ENCODE peak calls at places on chromosome 12, in five cellular contexts. One of them, this sample, is unnamed.
A peak's percentile ranks its signal among the peaks of the same experiment; 100 is the strongest.

GRCh38 chr12:3670083-3670620 is 82.8 kb downstream of the CRACR2A start:
- DNase-seq in IMR-90: peak; percentile 51
- DNase-seq in H1: no peak
- DNase-seq in neuronal stem cell: no peak
- DNase-seq in mesenchymal stem cell: no peak
- DNase-seq in this sample: no peak

GRCh38 chr12:52182898-52183543 is 8.8 kb downstream of the KRT80 start:
- DNase-seq in IMR-90: peak; percentile 59
- DNase-seq in H1: no peak
- DNase-seq in neuronal stem cell: no peak
- DNase-seq in mesenchymal stem cell: peak; percentile 59
- DNase-seq in this sample: no peak

GRCh38 chr12:59808317-59808910 is 212.6 kb downstream of the SLC16A7 start:
- DNase-seq in IMR-90: peak; percentile 41
- DNase-seq in H1: no peak
- DNase-seq in neuronal stem cell: peak; percentile 6
- DNase-seq in mesenchymal stem cell: peak; percentile 50
- DNase-seq in this sample: no peak

GRCh38 chr12:110079477-110080400 is 31.4 kb upstream of the C12orf76 start:
- DNase-seq in IMR-90: peak; percentile 39
- DNase-seq in H1: no peak
- DNase-seq in neuronal stem cell: no peak
- DNase-seq in mesenchymal stem cell: peak; percentile 93
- DNase-seq in this sample: no peak

GRCh38 chr12:11600199-11600598 is 49.3 kb upstream of the ETV6 start:
- DNase-seq in IMR-90: no peak
- DNase-seq in H1: no peak
- DNase-seq in neuronal stem cell: no peak
- DNase-seq in mesenchymal stem cell: no peak
- DNase-seq in this sample: no peak

GRCh38 chr12:131152587-131152986 is 198.9 kb downstream of the ADGRD1 start:
- DNase-seq in IMR-90: no peak
- DNase-seq in H1: no peak
- DNase-seq in neuronal stem cell: no peak
- DNase-seq in mesenchymal stem cell: no peak
- DNase-seq in this sample: no peak

GRCh38 chr12:75870878-75871277 is 160.7 kb downstream of the PHLDA1 start:
- DNase-seq in IMR-90: peak; percentile 61
- DNase-seq in H1: no peak
- DNase-seq in neuronal stem cell: no peak
- DNase-seq in mesenchymal stem cell: peak; percentile 46
- DNase-seq in this sample: no peak

GRCh38 chr12:69239922-69240624 is 704 bp downstream of the CPSF6 start:
- DNase-seq in IMR-90: peak; percentile 15
- DNase-seq in H1: peak; percentile 67
- DNase-seq in neuronal stem cell: peak; percentile 39
- DNase-seq in mesenchymal stem cell: peak; percentile 43
- DNase-seq in this sample: peak; percentile 56

GRCh38 chr12:82841379-82841778 is 154.7 kb downstream of the TMTC2 start:
- DNase-seq in IMR-90: no peak
- DNase-seq in H1: no peak
- DNase-seq in neuronal stem cell: no peak
- DNase-seq in mesenchymal stem cell: no peak
- DNase-seq in this sample: no peak

GRCh38 chr12:4975574-4975973 is 65.9 kb downstream of the KCNA1 start:
- DNase-seq in IMR-90: no peak
- DNase-seq in H1: peak; percentile 51
- DNase-seq in neuronal stem cell: no peak
- DNase-seq in mesenchymal stem cell: no peak
- DNase-seq in this sample: peak; percentile 84

GRCh38 chr12:123799227-123799626 is 37.1 kb downstream of the DNAH10 start:
- DNase-seq in IMR-90: no peak
- DNase-seq in H1: no peak
- DNase-seq in neuronal stem cell: no peak
- DNase-seq in mesenchymal stem cell: no peak
- DNase-seq in this sample: no peak

GRCh38 chr12:122659579-122659978 is 43.6 kb downstream of the HCAR2 start:
- DNase-seq in IMR-90: no peak
- DNase-seq in H1: no peak
- DNase-seq in neuronal stem cell: no peak
- DNase-seq in mesenchymal stem cell: peak; percentile 46
- DNase-seq in this sample: no peak

GRCh38 chr12:39532448-39532847 is 87.2 kb downstream of the ABCD2 start:
- DNase-seq in IMR-90: no peak
- DNase-seq in H1: no peak
- DNase-seq in neuronal stem cell: no peak
- DNase-seq in mesenchymal stem cell: no peak
- DNase-seq in this sample: no peak

GRCh38 chr12:113220593-113221180 is 577 bp upstream of the TPCN1 start:
- DNase-seq in IMR-90: no peak
- DNase-seq in H1: no peak
- DNase-seq in neuronal stem cell: no peak
- DNase-seq in mesenchymal stem cell: no peak
- DNase-seq in this sample: no peak

GRCh38 chr12:120540445-120540844 is 6.3 kb downstream of the RNF10 start:
- DNase-seq in IMR-90: peak; percentile 45
- DNase-seq in H1: no peak
- DNase-seq in neuronal stem cell: no peak
- DNase-seq in mesenchymal stem cell: peak; percentile 50
- DNase-seq in this sample: no peak

GRCh38 chr12:16361142-16361783 is 13.8 kb downstream of the MGST1 start:
- DNase-seq in IMR-90: no peak
- DNase-seq in H1: no peak
- DNase-seq in neuronal stem cell: no peak
- DNase-seq in mesenchymal stem cell: no peak
- DNase-seq in this sample: no peak

GRCh38 chr12:1796515-1797010 is 23.8 kb upstream of the LRTM2 start:
- DNase-seq in IMR-90: no peak
- DNase-seq in H1: peak; percentile 61
- DNase-seq in neuronal stem cell: no peak
- DNase-seq in mesenchymal stem cell: no peak
- DNase-seq in this sample: peak; percentile 51

GRCh38 chr12:124493809-124494750 is 73.3 kb downstream of the NCOR2 start:
- DNase-seq in IMR-90: no peak
- DNase-seq in H1: no peak
- DNase-seq in neuronal stem cell: no peak
- DNase-seq in mesenchymal stem cell: no peak
- DNase-seq in this sample: no peak

GRCh38 chr12:15788266-15789214 is 648 bp downstream of the EPS8 start:
- DNase-seq in IMR-90: peak; percentile 45
- DNase-seq in H1: no peak
- DNase-seq in neuronal stem cell: peak; percentile 14
- DNase-seq in mesenchymal stem cell: peak; percentile 64
- DNase-seq in this sample: peak; percentile 69

GRCh38 chr12:25959069-25959961 is 833 bp downstream of the RASSF8 start:
- DNase-seq in IMR-90: peak; percentile 85
- DNase-seq in H1: peak; percentile 63
- DNase-seq in neuronal stem cell: no peak
- DNase-seq in mesenchymal stem cell: peak; percentile 87
- DNase-seq in this sample: peak; percentile 59

GRCh38 chr12:116980083-116980482 is 69.3 kb downstream of the FBXW8 start:
- DNase-seq in IMR-90: no peak
- DNase-seq in H1: no peak
- DNase-seq in neuronal stem cell: no peak
- DNase-seq in mesenchymal stem cell: no peak
- DNase-seq in this sample: no peak
- H4K91ac ChIP-seq in IMR-90: no peak overlapping the region
- H4K91ac ChIP-seq in H1: no peak overlapping the region
- H4K91ac ChIP-seq in neuronal stem cell: no peak overlapping the region
- H4K91ac ChIP-seq in mesenchymal stem cell: no peak overlapping the region
- H4K91ac ChIP-seq in this sample: no peak overlapping the region

GRCh38 chr12:66516133-66516532 is 162.7 kb downstream of the GRIP1 start:
- DNase-seq in IMR-90: no peak
- DNase-seq in H1: no peak
- DNase-seq in neuronal stem cell: no peak
- DNase-seq in mesenchymal stem cell: peak; percentile 2
- DNase-seq in this sample: no peak
- H2BK15ac ChIP-seq in IMR-90: no peak overlapping the region
- H2BK15ac ChIP-seq in H1: no peak overlapping the region
- H2BK15ac ChIP-seq in neuronal stem cell: no peak overlapping the region
- H2BK15ac ChIP-seq in mesenchymal stem cell: no peak overlapping the region
- H2BK15ac ChIP-seq in this sample: no peak overlapping the region

DNA sequence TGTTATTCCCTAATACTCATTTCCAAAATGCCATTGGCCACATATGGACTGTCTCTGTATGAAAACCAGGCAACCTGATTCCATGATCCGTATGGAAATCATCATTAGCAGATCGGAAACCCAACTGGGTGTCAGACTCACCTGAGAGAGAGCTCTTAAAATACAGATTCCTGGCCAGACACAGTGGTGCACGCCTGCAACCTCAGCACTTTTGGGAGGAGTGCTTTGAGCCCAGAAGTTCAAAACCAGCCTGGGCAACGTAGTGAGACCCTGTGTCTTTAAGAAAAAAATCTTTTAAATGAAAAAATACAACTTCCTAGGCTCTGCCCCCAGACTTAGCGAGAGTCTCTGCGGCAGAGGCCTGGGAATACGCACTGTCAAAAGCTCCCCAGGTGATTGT is 37.4 kb downstream of the PLXNC1 start:
- DNase-seq in IMR-90: no peak
- DNase-seq in H1: no peak
- DNase-seq in neuronal stem cell: no peak
- DNase-seq in mesenchymal stem cell: no peak
- DNase-seq in this sample: no peak
- H3K14ac ChIP-seq in IMR-90: no peak overlapping the region
- H3K14ac ChIP-seq in H1: no peak overlapping the region
- H3K14ac ChIP-seq in neuronal stem cell: no peak overlapping the region
- H3K14ac ChIP-seq in mesenchymal stem cell: no peak overlapping the region
- H3K14ac ChIP-seq in this sample: no peak overlapping the region

GRCh38 chr12:132492951-132493350 is 3.0 kb downstream of the FBRSL1 start:
- DNase-seq in IMR-90: no peak
- DNase-seq in H1: no peak
- DNase-seq in neuronal stem cell: no peak
- DNase-seq in mesenchymal stem cell: no peak
- DNase-seq in this sample: no peak
- H4K91ac ChIP-seq in IMR-90: no peak overlapping the region
- H4K91ac ChIP-seq in H1: no peak overlapping the region
- H4K91ac ChIP-seq in neuronal stem cell: no peak overlapping the region
- H4K91ac ChIP-seq in mesenchymal stem cell: no peak overlapping the region
- H4K91ac ChIP-seq in this sample: no peak overlapping the region

DNA sequence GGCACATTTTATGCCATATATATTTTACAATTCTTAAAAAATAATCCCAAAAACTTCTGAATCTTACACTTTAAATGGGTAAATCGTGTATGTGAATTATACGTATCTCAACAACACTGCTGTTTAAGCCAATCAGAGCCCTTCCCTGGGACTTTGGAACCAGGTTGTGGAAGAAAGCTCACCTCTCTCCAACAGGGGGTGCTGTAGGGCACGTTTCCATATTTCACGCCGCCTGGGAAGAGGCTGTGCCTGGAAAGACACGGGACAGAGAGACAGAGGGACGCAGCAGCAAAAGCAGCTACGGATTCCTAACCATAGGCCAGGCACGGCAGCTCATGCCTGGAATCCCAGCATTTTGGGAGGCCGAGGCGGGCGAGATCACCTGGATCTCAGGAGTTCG is 29.4 kb upstream of the FBRSL1 start:
- DNase-seq in IMR-90: no peak
- DNase-seq in H1: peak; percentile 75
- DNase-seq in neuronal stem cell: no peak
- DNase-seq in mesenchymal stem cell: no peak
- DNase-seq in this sample: no peak
- H2BK15ac ChIP-seq in IMR-90: no peak overlapping the region
- H2BK15ac ChIP-seq in H1: no peak overlapping the region
- H2BK15ac ChIP-seq in neuronal stem cell: no peak overlapping the region
- H2BK15ac ChIP-seq in mesenchymal stem cell: no peak overlapping the region
- H2BK15ac ChIP-seq in this sample: no peak overlapping the region

GRCh38 chr12:49808686-49809368 is 19.4 kb downstream of the NCKAP5L start:
- DNase-seq in IMR-90: peak; percentile 19
- DNase-seq in H1: no peak
- DNase-seq in neuronal stem cell: no peak
- DNase-seq in mesenchymal stem cell: peak; percentile 75
- DNase-seq in this sample: no peak
- H3K14ac ChIP-seq in IMR-90: no peak overlapping the region
- H3K14ac ChIP-seq in H1: no peak overlapping the region
- H3K14ac ChIP-seq in neuronal stem cell: peak overlapping the region; percentile 59
- H3K14ac ChIP-seq in mesenchymal stem cell: no peak overlapping the region
- H3K14ac ChIP-seq in this sample: peak overlapping the region; percentile 70